ENCODE peak calls at places on chromosomes 12 and 14, in nine cellular contexts. One of them, this sample, is unnamed.

GRCh38 chr12:44217146-44217883 is 381.4 kb downstream of the TMEM117 start:
- DNase-seq in K562: no peak
- DNase-seq in foreskin fibroblast: no peak
- DNase-seq in left ventricle myocardium inferior: no peak
- DNase-seq in heart left ventricle: no peak
- DNase-seq in RWPE1: peak; percentile 13
- DNase-seq in B cell: no peak
- DNase-seq in omental fat pad: no peak
- DNase-seq in uterus: no peak
- DNase-seq in this sample: no peak

GRCh38 chr12:77115471-77115870 is 50.1 kb upstream of the E2F7 start:
- DNase-seq in uterus: no peak
- DNase-seq in foreskin fibroblast: no peak
- DNase-seq in heart left ventricle: no peak
- DNase-seq in K562: no peak
- DNase-seq in RWPE1: no peak
- DNase-seq in omental fat pad: no peak
- DNase-seq in B cell: no peak
- DNase-seq in left ventricle myocardium inferior: no peak
- DNase-seq in this sample: no peak

GRCh38 chr14:76687611-76688372 is 73.5 kb upstream of the VASH1 start:
- DNase-seq in RWPE1: no peak
- DNase-seq in K562: no peak
- DNase-seq in heart left ventricle: no peak
- DNase-seq in uterus: no peak
- DNase-seq in omental fat pad: no peak
- DNase-seq in left ventricle myocardium inferior: no peak
- DNase-seq in B cell: no peak
- DNase-seq in foreskin fibroblast: no peak
- DNase-seq in this sample: no peak

GRCh38 chr12:103333676-103334075 is 162.1 kb downstream of the C12orf42 start:
- DNase-seq in foreskin fibroblast: no peak
- DNase-seq in omental fat pad: no peak
- DNase-seq in B cell: no peak
- DNase-seq in K562: no peak
- DNase-seq in uterus: no peak
- DNase-seq in RWPE1: no peak
- DNase-seq in heart left ventricle: no peak
- DNase-seq in left ventricle myocardium inferior: no peak
- DNase-seq in this sample: no peak

GRCh38 chr14:55802986-55803431 is 223.0 kb downstream of the KTN1 start:
- DNase-seq in uterus: no peak
- DNase-seq in foreskin fibroblast: no peak
- DNase-seq in RWPE1: peak; percentile 67
- DNase-seq in heart left ventricle: no peak
- DNase-seq in left ventricle myocardium inferior: no peak
- DNase-seq in B cell: no peak
- DNase-seq in K562: peak; percentile 6
- DNase-seq in omental fat pad: no peak
- DNase-seq in this sample: no peak

GRCh38 chr12:11697670-11698387 is 48.4 kb downstream of the ETV6 start:
- DNase-seq in K562: no peak
- DNase-seq in B cell: no peak
- DNase-seq in uterus: no peak
- DNase-seq in omental fat pad: no peak
- DNase-seq in foreskin fibroblast: no peak
- DNase-seq in left ventricle myocardium inferior: no peak
- DNase-seq in RWPE1: peak; percentile 31
- DNase-seq in heart left ventricle: no peak
- DNase-seq in this sample: no peak

GRCh38 chr12:63964301-63964700 is 119.8 kb downstream of the SRGAP1 start:
- DNase-seq in foreskin fibroblast: no peak
- DNase-seq in heart left ventricle: no peak
- DNase-seq in omental fat pad: no peak
- DNase-seq in uterus: no peak
- DNase-seq in left ventricle myocardium inferior: no peak
- DNase-seq in K562: no peak
- DNase-seq in RWPE1: no peak
- DNase-seq in B cell: no peak
- DNase-seq in this sample: no peak

GRCh38 chr14:69500736-69501135 is 16.2 kb downstream of the PLEKHD1 start:
- DNase-seq in left ventricle myocardium inferior: no peak
- DNase-seq in RWPE1: no peak
- DNase-seq in omental fat pad: no peak
- DNase-seq in uterus: no peak
- DNase-seq in B cell: no peak
- DNase-seq in K562: no peak
- DNase-seq in heart left ventricle: no peak
- DNase-seq in foreskin fibroblast: no peak
- DNase-seq in this sample: no peak

GRCh38 chr12:50557421-50557820 is 52.6 kb downstream of the DIP2B start:
- DNase-seq in B cell: no peak
- DNase-seq in heart left ventricle: no peak
- DNase-seq in RWPE1: no peak
- DNase-seq in foreskin fibroblast: no peak
- DNase-seq in K562: no peak
- DNase-seq in omental fat pad: no peak
- DNase-seq in uterus: no peak
- DNase-seq in left ventricle myocardium inferior: no peak
- DNase-seq in this sample: no peak

GRCh38 chr12:107320031-107320928 is 226.9 kb upstream of the CRY1 start:
- DNase-seq in omental fat pad: no peak
- DNase-seq in heart left ventricle: peak; percentile 33
- DNase-seq in B cell: peak; percentile 60
- DNase-seq in left ventricle myocardium inferior: peak; percentile 46
- DNase-seq in foreskin fibroblast: no peak
- DNase-seq in RWPE1: peak; percentile 78
- DNase-seq in uterus: no peak
- DNase-seq in K562: no peak
- DNase-seq in this sample: no peak

GRCh38 chr14:93959239-93960107 is 16.9 kb downstream of the ASB2 start:
- DNase-seq in K562: peak; percentile 15
- DNase-seq in left ventricle myocardium inferior: no peak
- DNase-seq in B cell: peak; percentile 87
- DNase-seq in uterus: peak; percentile 42
- DNase-seq in omental fat pad: no peak
- DNase-seq in heart left ventricle: peak; percentile 78
- DNase-seq in RWPE1: peak; percentile 94
- DNase-seq in foreskin fibroblast: peak; percentile 63
- DNase-seq in this sample: peak; percentile 41

GRCh38 chr12:12685305-12685704 is 10.7 kb downstream of the GPR19 start:
- DNase-seq in K562: no peak
- DNase-seq in omental fat pad: no peak
- DNase-seq in foreskin fibroblast: no peak
- DNase-seq in RWPE1: no peak
- DNase-seq in B cell: no peak
- DNase-seq in left ventricle myocardium inferior: no peak
- DNase-seq in uterus: no peak
- DNase-seq in heart left ventricle: no peak
- DNase-seq in this sample: no peak

GRCh38 chr12:120252071-120252906 is 13.2 kb downstream of the PXN start:
- DNase-seq in uterus: no peak
- DNase-seq in left ventricle myocardium inferior: no peak
- DNase-seq in B cell: peak; percentile 58
- DNase-seq in omental fat pad: no peak
- DNase-seq in heart left ventricle: no peak
- DNase-seq in K562: no peak
- DNase-seq in foreskin fibroblast: no peak
- DNase-seq in RWPE1: no peak
- DNase-seq in this sample: no peak

GRCh38 chr14:101731187-101732080 is 30.1 kb upstream of the PPP2R5C start:
- DNase-seq in omental fat pad: peak; percentile 58
- DNase-seq in left ventricle myocardium inferior: no peak
- DNase-seq in foreskin fibroblast: peak; percentile 56
- DNase-seq in B cell: no peak
- DNase-seq in uterus: peak; percentile 40
- DNase-seq in heart left ventricle: peak; percentile 66
- DNase-seq in RWPE1: peak; percentile 84
- DNase-seq in K562: peak; percentile 51
- DNase-seq in this sample: peak; percentile 33

GRCh38 chr12:116427200-116427932 is 131.8 kb upstream of the MAP1LC3B2 start:
- DNase-seq in omental fat pad: no peak
- DNase-seq in RWPE1: no peak
- DNase-seq in foreskin fibroblast: no peak
- DNase-seq in K562: no peak
- DNase-seq in B cell: no peak
- DNase-seq in heart left ventricle: no peak
- DNase-seq in left ventricle myocardium inferior: no peak
- DNase-seq in uterus: no peak
- DNase-seq in this sample: no peak

GRCh38 chr12:125983784-125984510 is 918.7 kb downstream of the AACS start:
- DNase-seq in RWPE1: peak; percentile 33
- DNase-seq in omental fat pad: no peak
- DNase-seq in heart left ventricle: peak; percentile 24
- DNase-seq in foreskin fibroblast: no peak
- DNase-seq in K562: no peak
- DNase-seq in left ventricle myocardium inferior: no peak
- DNase-seq in uterus: no peak
- DNase-seq in B cell: no peak
- DNase-seq in this sample: no peak

GRCh38 chr14:67420102-67420739 is 8.3 kb upstream of the PLEK2 start:
- DNase-seq in RWPE1: no peak
- DNase-seq in uterus: no peak
- DNase-seq in heart left ventricle: no peak
- DNase-seq in left ventricle myocardium inferior: no peak
- DNase-seq in K562: peak; percentile 59
- DNase-seq in foreskin fibroblast: no peak
- DNase-seq in B cell: no peak
- DNase-seq in omental fat pad: no peak
- DNase-seq in this sample: no peak

GRCh38 chr12:131507881-131508280 is 203.0 kb upstream of the SFSWAP start:
- DNase-seq in foreskin fibroblast: no peak
- DNase-seq in omental fat pad: no peak
- DNase-seq in RWPE1: no peak
- DNase-seq in B cell: no peak
- DNase-seq in left ventricle myocardium inferior: no peak
- DNase-seq in uterus: no peak
- DNase-seq in heart left ventricle: no peak
- DNase-seq in K562: no peak
- DNase-seq in this sample: no peak
- TF ChIP-seq CTCF in foreskin fibroblast: no peak
- TF ChIP-seq CTCF in omental fat pad: no peak
- TF ChIP-seq CTCF in RWPE1: no peak
- TF ChIP-seq CTCF in B cell: no peak
- TF ChIP-seq CTCF in left ventricle myocardium inferior: no peak
- TF ChIP-seq CTCF in uterus: no peak
- TF ChIP-seq CTCF in heart left ventricle: no peak
- TF ChIP-seq CTCF in K562: no peak
- TF ChIP-seq CTCF in this sample: no peak

DNA sequence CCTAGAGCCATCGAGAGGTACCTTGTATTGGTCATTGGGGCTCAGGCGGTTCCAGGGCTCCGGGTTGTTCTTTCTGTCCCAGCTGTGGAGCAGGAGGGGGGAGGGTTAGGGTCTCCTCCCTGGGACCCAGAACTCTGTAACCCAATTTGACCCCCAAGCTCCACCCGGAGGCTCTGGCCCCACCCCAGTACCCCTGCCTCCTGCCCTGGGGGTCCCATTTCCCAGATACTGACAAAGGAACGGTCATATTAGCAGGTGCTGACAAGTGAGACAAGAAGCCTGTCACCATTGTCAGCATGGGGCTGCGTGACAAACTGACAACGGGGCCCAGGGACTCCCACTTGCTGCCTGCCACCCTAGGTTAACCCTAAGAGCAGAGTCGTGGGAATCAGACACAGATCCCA is 6.2 kb downstream of the SHMT2 start:
- DNase-seq in foreskin fibroblast: no peak
- DNase-seq in omental fat pad: no peak
- DNase-seq in RWPE1: no peak
- DNase-seq in B cell: no peak
- DNase-seq in heart left ventricle: no peak
- DNase-seq in left ventricle myocardium inferior: no peak
- DNase-seq in uterus: no peak
- DNase-seq in K562: peak; percentile 11
- DNase-seq in this sample: no peak
- TF ChIP-seq CTCF in foreskin fibroblast: no peak
- TF ChIP-seq CTCF in omental fat pad: no peak
- TF ChIP-seq CTCF in RWPE1: no peak
- TF ChIP-seq CTCF in B cell: no peak
- TF ChIP-seq CTCF in heart left ventricle: no peak
- TF ChIP-seq CTCF in left ventricle myocardium inferior: no peak
- TF ChIP-seq CTCF in uterus: no peak
- TF ChIP-seq CTCF in K562: no peak
- TF ChIP-seq CTCF in this sample: no peak

GRCh38 chr12:53476769-53477209 is 22.5 kb downstream of the MAP3K12 start:
- DNase-seq in omental fat pad: no peak
- DNase-seq in RWPE1: no peak
- DNase-seq in heart left ventricle: no peak
- DNase-seq in uterus: no peak
- DNase-seq in foreskin fibroblast: no peak
- DNase-seq in B cell: no peak
- DNase-seq in left ventricle myocardium inferior: no peak
- DNase-seq in K562: peak; percentile 26
- DNase-seq in this sample: no peak
- TF ChIP-seq CTCF in omental fat pad: no peak
- TF ChIP-seq CTCF in RWPE1: peak; percentile 35
- TF ChIP-seq CTCF in heart left ventricle: no peak
- TF ChIP-seq CTCF in uterus: no peak
- TF ChIP-seq CTCF in foreskin fibroblast: peak; percentile 35
- TF ChIP-seq CTCF in B cell: peak; percentile 31
- TF ChIP-seq CTCF in left ventricle myocardium inferior: peak; percentile 36
- TF ChIP-seq CTCF in K562: peak; percentile 35
- TF ChIP-seq CTCF in this sample: no peak

GRCh38 chr12:56257491-56258067 is 605 bp downstream of the ANKRD52 start:
- DNase-seq in heart left ventricle: no peak
- DNase-seq in left ventricle myocardium inferior: no peak
- DNase-seq in RWPE1: peak; percentile 67
- DNase-seq in uterus: no peak
- DNase-seq in omental fat pad: no peak
- DNase-seq in K562: peak; percentile 60
- DNase-seq in B cell: no peak
- DNase-seq in foreskin fibroblast: no peak
- DNase-seq in this sample: no peak
- TF ChIP-seq CTCF in heart left ventricle: no peak
- TF ChIP-seq CTCF in left ventricle myocardium inferior: no peak
- TF ChIP-seq CTCF in RWPE1: no peak
- TF ChIP-seq CTCF in uterus: no peak
- TF ChIP-seq CTCF in omental fat pad: no peak
- TF ChIP-seq CTCF in K562: peak; percentile 13
- TF ChIP-seq CTCF in B cell: no peak
- TF ChIP-seq CTCF in foreskin fibroblast: no peak
- TF ChIP-seq CTCF in this sample: no peak

DNA sequence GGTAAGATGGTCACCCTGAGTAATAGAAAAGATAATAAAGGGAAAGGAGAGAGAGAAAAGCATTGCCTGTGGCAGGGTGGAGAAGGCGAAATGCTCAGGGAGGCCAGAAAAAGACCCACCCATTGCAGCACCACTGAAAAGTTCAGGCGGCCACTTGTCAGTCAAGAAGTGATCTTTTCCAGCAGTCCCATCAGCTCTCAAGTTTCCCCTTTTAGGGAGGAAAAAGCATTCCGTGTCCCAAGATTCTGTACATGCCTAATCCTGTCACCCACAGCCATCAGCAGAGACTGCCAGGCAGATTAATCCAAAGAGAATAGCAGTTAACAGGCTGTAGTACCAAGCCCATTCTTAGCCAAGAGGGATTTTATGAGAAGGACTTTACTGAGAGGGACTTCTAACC is 11.9 kb downstream of the SLC38A1 start:
- DNase-seq in uterus: no peak
- DNase-seq in omental fat pad: no peak
- DNase-seq in heart left ventricle: no peak
- DNase-seq in K562: no peak
- DNase-seq in foreskin fibroblast: no peak
- DNase-seq in B cell: no peak
- DNase-seq in RWPE1: no peak
- DNase-seq in left ventricle myocardium inferior: no peak
- DNase-seq in this sample: no peak
- TF ChIP-seq CTCF in uterus: no peak
- TF ChIP-seq CTCF in omental fat pad: no peak
- TF ChIP-seq CTCF in heart left ventricle: no peak
- TF ChIP-seq CTCF in K562: no peak
- TF ChIP-seq CTCF in foreskin fibroblast: no peak
- TF ChIP-seq CTCF in B cell: no peak
- TF ChIP-seq CTCF in RWPE1: no peak
- TF ChIP-seq CTCF in left ventricle myocardium inferior: no peak
- TF ChIP-seq CTCF in this sample: no peak